ENCODE peak calls at places on chromosome 1, in nine cellular contexts. A is T-helper 1 cell; Q is heart left ventricle; P is lower leg skin; N is activated T-cell treated with anti-CD3 and anti-CD28 coated beads for 1 hour; C is lung; E is stimulated activated CD4-positive, alpha-beta T cell treated with anti-CD3 and anti-CD28 coated beads, TNF-alpha, amount 100 ng/mL, for 48 hours; R is GM12865; T is omental fat pad. Y is an unnamed sample.

GRCh38 chr1:93629101-93630059 is 52.3 kb downstream of the BCAR3 start:
- DNase-seq in A (peak; percentile 9), C (no peak), P (peak; percentile 72), N (peak; percentile 12), T (no peak), R (peak; percentile 76), Q (no peak), E (no peak), Y (peak; percentile 68)

GRCh38 chr1:7526196-7526866 is 244.8 kb upstream of the VAMP3 start:
- DNase-seq in P (no peak), Q (peak; percentile 18), R (no peak), N (no peak), A (no peak), E (no peak), T (no peak), C (no peak), Y (no peak)

GRCh38 chr1:232223887-232224286 is 406.0 kb downstream of the SIPA1L2 start:
- DNase-seq in N (no peak), Q (no peak), P (no peak), R (no peak), C (no peak), T (no peak), E (no peak), A (no peak), Y (no peak)

GRCh38 chr1:20698195-20698910 is 19.5 kb downstream of the KIF17 start:
- DNase-seq in N (no peak), E (no peak), R (no peak), C (no peak), A (no peak), T (no peak), Q (no peak), P (no peak), Y (no peak)

GRCh38 chr1:71656902-71657301 is 576.1 kb upstream of the ZRANB2 start:
- DNase-seq in P (no peak), N (no peak), Q (no peak), A (no peak), C (no peak), T (no peak), R (no peak), E (no peak), Y (no peak)

GRCh38 chr1:187476671-187477070 is 647.9 kb downstream of the PLA2G4A start:
- DNase-seq in R (no peak), A (no peak), T (no peak), P (no peak), Q (no peak), E (no peak), C (no peak), N (no peak), Y (no peak)

GRCh38 chr1:87404306-87404705 is 75.6 kb downstream of the LMO4 start:
- DNase-seq in A (no peak), T (no peak), C (no peak), Q (no peak), E (no peak), N (no peak), R (no peak), P (no peak), Y (no peak)

GRCh38 chr1:107091418-107091817 is 34.9 kb downstream of the PRMT6 start:
- DNase-seq in T (no peak), Q (no peak), R (no peak), A (no peak), C (no peak), N (no peak), E (no peak), P (no peak), Y (no peak)

GRCh38 chr1:94327001-94327685 is 89.8 kb upstream of the ARHGAP29 start:
- DNase-seq in E (no peak), R (no peak), N (no peak), P (peak; percentile 91), A (no peak), C (no peak), Q (peak; percentile 74), T (no peak), Y (no peak)

GRCh38 chr1:178412400-178412770 is 84.4 kb downstream of the CLEC20A start:
- DNase-seq in A (no peak), P (no peak), T (no peak), N (no peak), C (no peak), Q (no peak), R (peak; percentile 48), E (no peak), Y (no peak)

GRCh38 chr1:161727343-161727924 is 6.1 kb downstream of the FCRLB start:
- DNase-seq in A (peak; percentile 23), Q (no peak), T (no peak), P (no peak), E (no peak), N (no peak), R (peak; percentile 70), C (no peak), Y (peak; percentile 10)

GRCh38 chr1:192544983-192545393 is 30.6 kb upstream of the RGS1 start:
- DNase-seq in E (no peak), Q (no peak), R (peak; percentile 84), C (no peak), N (no peak), P (no peak), A (no peak), T (no peak), Y (no peak)

GRCh38 chr1:205237526-205238484 is 10.1 kb downstream of the TMCC2 start:
- DNase-seq in Q (no peak), T (no peak), A (no peak), C (no peak), P (peak; percentile 61), R (peak; percentile 41), N (no peak), E (peak; percentile 57), Y (peak; percentile 67)

GRCh38 chr1:29236993-29237905 is 927 bp downstream of the PTPRU start:
- DNase-seq in P (peak; percentile 89), N (no peak), R (no peak), A (no peak), E (no peak), Q (peak; percentile 66), T (peak; percentile 33), C (peak; percentile 48), Y (peak; percentile 31)

Y was measured in cerebellum.